ENCODE peak calls at places on chromosome 1, in four cellular contexts. S, V, J and W are unnamed samples.

GRCh38 chr1:99230695-99231094 is 33.6 kb upstream of the PLPPR4 start:
- DNase-seq in S (no peak), V (no peak), J (no peak), W (no peak)

GRCh38 chr1:42931108-42931539 is 27.5 kb downstream of the SLC2A1 start:
- DNase-seq in S (no peak), V (no peak), J (no peak), W (peak)

GRCh38 chr1:101178688-101179491 is 57.9 kb upstream of the S1PR1 start:
- DNase-seq in S (no peak), V (no peak), J (no peak), W (no peak)

GRCh38 chr1:246947255-246947654 is 15.5 kb upstream of the AHCTF1 start:
- DNase-seq in S (no peak), V (no peak), J (peak), W (no peak)

GRCh38 chr1:5597991-5598823 is 394.0 kb downstream of the NPHP4 start:
- DNase-seq in S (no peak), V (no peak), J (no peak), W (no peak)

GRCh38 chr1:227901906-227902640 is 45.7 kb downstream of the WNT9A start:
- DNase-seq in S (no peak), V (peak), J (no peak), W (peak)

GRCh38 chr1:55000110-55000815 is 1.5 kb downstream of the BSND start:
- DNase-seq in S (no peak), V (no peak), J (no peak), W (no peak)

GRCh38 chr1:214012418-214012817 is 24.6 kb downstream of the PROX1 start:
- DNase-seq in S (no peak), V (no peak), J (no peak), W (peak)

GRCh38 chr1:243851765-243852164 is 1.7 kb upstream of the AKT3 start:
- DNase-seq in S (no peak), V (no peak), J (no peak), W (no peak)

GRCh38 chr1:43766086-43766784 is 58.9 kb downstream of the ST3GAL3 start:
- DNase-seq in S (no peak), V (peak), J (no peak), W (peak)

GRCh38 chr1:232963366-232963765 is 13.0 kb downstream of the NTPCR start:
- DNase-seq in S (no peak), V (no peak), J (no peak), W (no peak)

GRCh38 chr1:15350551-15351200 is 59.0 kb upstream of the EFHD2 start:
- DNase-seq in S (no peak), V (no peak), J (no peak), W (no peak)

GRCh38 chr1:66258404-66259105 is 275.4 kb upstream of the SGIP1 start:
- DNase-seq in S (no peak), V (no peak), J (no peak), W (no peak)

GRCh38 chr1:44531785-44532566 is 126.9 kb downstream of the RNF220 start:
- DNase-seq in S (peak), V (no peak), J (no peak), W (peak)

GRCh38 chr1:26983863-26984262 is 9.6 kb upstream of the TRNP1 start:
- DNase-seq in S (no peak), V (no peak), J (no peak), W (no peak)

GRCh38 chr1:225603538-225604354 is 49.2 kb downstream of the ENAH start:
- DNase-seq in S (no peak), V (no peak), J (no peak), W (no peak)

GRCh38 chr1:204213668-204214662 is at the start of gene GOLT1A:
- DNase-seq in S (peak), V (peak), J (peak), W (peak)

GRCh38 chr1:201164645-201165044 is 10.4 kb upstream of the TMEM9 start:
- DNase-seq in S (no peak), V (no peak), J (no peak), W (no peak)

GRCh38 chr1:16046865-16047264 is 3.3 kb downstream of the CLCNKB start:
- DNase-seq in S (no peak), V (no peak), J (no peak), W (no peak)

GRCh38 chr1:62515055-62515454 is 78.2 kb downstream of the USP1 start:
- DNase-seq in S (peak), V (no peak), J (no peak), W (no peak)

GRCh38 chr1:44926311-44926781 is 60.0 kb downstream of the EIF2B3 start:
- DNase-seq in S (no peak), V (no peak), J (no peak), W (no peak)